ENCODE peak calls at places on chromosomes 13 and 19, in four cellular contexts. One of them, this sample, is unnamed.

GRCh38 chr13:66888698-66889097 is 341.4 kb downstream of the PCDH9 start:
- DNase-seq in upper lobe of left lung: no peak
- DNase-seq in spleen: no peak
- DNase-seq in adrenal gland: no peak
- DNase-seq in this sample: no peak

GRCh38 chr19:590396-590745 is 690 bp downstream of the HCN2 start:
- DNase-seq in spleen: no peak
- DNase-seq in upper lobe of left lung: no peak
- DNase-seq in adrenal gland: no peak
- DNase-seq in this sample: no peak

GRCh38 chr19:35596366-35596999 is 10.5 kb downstream of the PMIS2 start:
- DNase-seq in spleen: no peak
- DNase-seq in upper lobe of left lung: no peak
- DNase-seq in adrenal gland: no peak
- DNase-seq in this sample: no peak

GRCh38 chr19:50181121-50181520 is 18.0 kb upstream of the IZUMO2 start:
- DNase-seq in adrenal gland: no peak
- DNase-seq in upper lobe of left lung: no peak
- DNase-seq in spleen: no peak
- DNase-seq in this sample: no peak

GRCh38 chr13:53783466-53783865 is 754.9 kb downstream of the OLFM4 start:
- DNase-seq in spleen: peak
- DNase-seq in upper lobe of left lung: no peak
- DNase-seq in adrenal gland: no peak
- DNase-seq in this sample: no peak

GRCh38 chr13:111533900-111534645 is 213.6 kb downstream of the TEX29 start:
- DNase-seq in adrenal gland: no peak
- DNase-seq in upper lobe of left lung: no peak
- DNase-seq in spleen: no peak
- DNase-seq in this sample: no peak

GRCh38 chr13:108214511-108215383 is 589 bp downstream of the LIG4 start:
- DNase-seq in spleen: peak
- DNase-seq in adrenal gland: no peak
- DNase-seq in upper lobe of left lung: peak
- DNase-seq in this sample: peak

GRCh38 chr13:43472344-43472743 is 314.4 kb downstream of the ENOX1 start:
- DNase-seq in spleen: no peak
- DNase-seq in adrenal gland: no peak
- DNase-seq in upper lobe of left lung: no peak
- DNase-seq in this sample: no peak

GRCh38 chr19:2095338-2095938 is 688 bp downstream of the MOB3A start:
- DNase-seq in upper lobe of left lung: no peak
- DNase-seq in adrenal gland: no peak
- DNase-seq in spleen: peak
- DNase-seq in this sample: peak

GRCh38 chr19:41187884-41188279 is 5.1 kb upstream of the CYP2S1 start:
- DNase-seq in adrenal gland: no peak
- DNase-seq in upper lobe of left lung: no peak
- DNase-seq in spleen: no peak
- DNase-seq in this sample: no peak

GRCh38 chr13:99605417-99606321 is 104.4 kb downstream of the TM9SF2 start:
- DNase-seq in upper lobe of left lung: peak
- DNase-seq in spleen: peak
- DNase-seq in adrenal gland: peak
- DNase-seq in this sample: no peak

GRCh38 chr13:87259479-87260083 is 411.6 kb upstream of the SLITRK5 start:
- DNase-seq in adrenal gland: no peak
- DNase-seq in upper lobe of left lung: no peak
- DNase-seq in spleen: no peak
- DNase-seq in this sample: no peak

GRCh38 chr13:89763011-89763410 is 1584.5 kb upstream of the MIR17HG start:
- DNase-seq in upper lobe of left lung: no peak
- DNase-seq in spleen: no peak
- DNase-seq in adrenal gland: no peak
- DNase-seq in this sample: no peak

GRCh38 chr13:48411281-48412099 is 1.4 kb downstream of the LPAR6 start:
- DNase-seq in upper lobe of left lung: no peak
- DNase-seq in spleen: no peak
- DNase-seq in adrenal gland: no peak
- DNase-seq in this sample: no peak

GRCh38 chr13:79267560-79267959 is 138.5 kb downstream of the RBM26 start:
- DNase-seq in adrenal gland: no peak
- DNase-seq in spleen: no peak
- DNase-seq in upper lobe of left lung: no peak
- DNase-seq in this sample: no peak

GRCh38 chr13:112837371-112838037 is 131.5 kb upstream of the MCF2L start:
- DNase-seq in spleen: no peak
- DNase-seq in adrenal gland: no peak
- DNase-seq in upper lobe of left lung: no peak
- DNase-seq in this sample: peak

GRCh38 chr13:109381546-109382180 is 404.7 kb downstream of the IRS2 start:
- DNase-seq in upper lobe of left lung: no peak
- DNase-seq in spleen: no peak
- DNase-seq in adrenal gland: no peak
- DNase-seq in this sample: no peak

GRCh38 chr13:109105899-109106298 is 476.5 kb downstream of the MYO16 start:
- DNase-seq in upper lobe of left lung: no peak
- DNase-seq in adrenal gland: no peak
- DNase-seq in spleen: no peak
- DNase-seq in this sample: no peak

GRCh38 chr13:22000191-22000590 is 329.3 kb downstream of the FGF9 start:
- DNase-seq in upper lobe of left lung: no peak
- DNase-seq in spleen: no peak
- DNase-seq in adrenal gland: no peak
- DNase-seq in this sample: no peak

GRCh38 chr13:66312312-66313087 is 917.6 kb downstream of the PCDH9 start:
- DNase-seq in spleen: no peak
- DNase-seq in adrenal gland: no peak
- DNase-seq in upper lobe of left lung: no peak
- DNase-seq in this sample: no peak

GRCh38 chr13:32225494-32225931 is 89.7 kb downstream of the ZAR1L start:
- DNase-seq in adrenal gland: no peak
- DNase-seq in spleen: no peak
- DNase-seq in upper lobe of left lung: no peak
- DNase-seq in this sample: no peak

GRCh38 chr13:98332691-98333090 is 155.6 kb upstream of the RNF113B start:
- DNase-seq in spleen: no peak
- DNase-seq in adrenal gland: no peak
- DNase-seq in upper lobe of left lung: no peak
- DNase-seq in this sample: no peak

GRCh38 chr19:6092329-6093286 is 17.7 kb downstream of the RFX2 start:
- DNase-seq in upper lobe of left lung: peak
- DNase-seq in spleen: no peak
- DNase-seq in adrenal gland: peak
- DNase-seq in this sample: peak

GRCh38 chr13:26449063-26449848 is 108.2 kb upstream of the WASF3 start:
- DNase-seq in spleen: no peak
- DNase-seq in upper lobe of left lung: no peak
- DNase-seq in adrenal gland: no peak
- DNase-seq in this sample: no peak

GRCh38 chr13:51246411-51247298 is 24.5 kb downstream of the FAM124A start:
- DNase-seq in upper lobe of left lung: no peak
- DNase-seq in adrenal gland: no peak
- DNase-seq in spleen: no peak
- DNase-seq in this sample: peak

GRCh38 chr13:66657165-66657895 is 572.8 kb downstream of the PCDH9 start:
- DNase-seq in spleen: no peak
- DNase-seq in adrenal gland: peak
- DNase-seq in upper lobe of left lung: no peak
- DNase-seq in this sample: peak

GRCh38 chr19:11142528-11143171 is 12.9 kb downstream of the SPC24 start:
- DNase-seq in adrenal gland: peak
- DNase-seq in spleen: peak
- DNase-seq in upper lobe of left lung: peak
- DNase-seq in this sample: peak

GRCh38 chr13:104004572-104004971 is 938.4 kb upstream of the SLC10A2 start:
- DNase-seq in upper lobe of left lung: no peak
- DNase-seq in adrenal gland: no peak
- DNase-seq in spleen: no peak
- DNase-seq in this sample: no peak

GRCh38 chr19:4911314-4911713 is 2.0 kb downstream of the UHRF1 start:
- DNase-seq in adrenal gland: no peak
- DNase-seq in spleen: no peak
- DNase-seq in upper lobe of left lung: no peak
- DNase-seq in this sample: no peak

GRCh38 chr13:23319915-23320224 is 113.6 kb downstream of the SACS start:
- DNase-seq in adrenal gland: no peak
- DNase-seq in spleen: no peak
- DNase-seq in upper lobe of left lung: no peak
- DNase-seq in this sample: no peak

GRCh38 chr13:40269086-40269485 is 397.4 kb downstream of the FOXO1 start:
- DNase-seq in adrenal gland: no peak
- DNase-seq in spleen: no peak
- DNase-seq in upper lobe of left lung: no peak
- DNase-seq in this sample: no peak

GRCh38 chr19:38975214-38975860 is at the start of gene FBXO17:
- DNase-seq in adrenal gland: peak
- DNase-seq in upper lobe of left lung: peak
- DNase-seq in spleen: no peak
- DNase-seq in this sample: peak

GRCh38 chr13:94656766-94657165 is 55.1 kb downstream of the GPR180 start:
- DNase-seq in spleen: no peak
- DNase-seq in upper lobe of left lung: no peak
- DNase-seq in adrenal gland: no peak
- DNase-seq in this sample: no peak

DNA sequence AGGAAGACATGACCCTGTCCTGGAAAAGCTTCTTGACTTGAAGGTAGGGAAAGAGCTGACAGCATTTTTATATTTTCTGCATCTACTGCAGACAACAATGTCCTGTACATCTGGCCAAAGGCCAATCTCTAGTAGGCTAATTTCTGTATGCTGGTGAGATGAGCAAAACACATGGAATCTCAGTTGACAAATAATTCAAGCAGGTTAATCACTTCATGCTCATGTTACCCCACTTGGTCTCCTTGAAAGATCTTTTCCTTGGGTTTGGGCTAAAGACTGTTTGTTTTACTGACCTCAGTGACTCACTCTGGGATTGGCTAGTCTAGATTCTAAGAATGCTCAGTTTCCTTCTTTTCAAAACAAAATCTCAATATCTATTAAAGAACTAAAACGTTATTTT is 298.8 kb downstream of the LMO7 start:
- DNase-seq in upper lobe of left lung: no peak
- DNase-seq in spleen: no peak
- DNase-seq in adrenal gland: no peak
- DNase-seq in this sample: no peak
- H3K4me3 ChIP-seq in upper lobe of left lung: no peak
- H3K4me3 ChIP-seq in spleen: no peak
- H3K4me3 ChIP-seq in adrenal gland: no peak
- H3K4me3 ChIP-seq in this sample: no peak

GRCh38 chr19:45592366-45592765 is 7.8 kb upstream of the OPA3 start:
- DNase-seq in adrenal gland: no peak
- DNase-seq in spleen: no peak
- DNase-seq in upper lobe of left lung: no peak
- DNase-seq in this sample: no peak

GRCh38 chr19:45591004-45591637 is 6.5 kb upstream of the OPA3 start:
- DNase-seq in spleen: peak
- DNase-seq in adrenal gland: peak
- DNase-seq in upper lobe of left lung: peak
- DNase-seq in this sample: no peak

GRCh38 chr19:45591638-45592005 is 7.0 kb upstream of the OPA3 start:
- DNase-seq in upper lobe of left lung: no peak
- DNase-seq in spleen: no peak
- DNase-seq in adrenal gland: no peak
- DNase-seq in this sample: no peak

GRCh38 chr19:45589768-45590167 is 5.2 kb upstream of the OPA3 start:
- DNase-seq in spleen: no peak
- DNase-seq in upper lobe of left lung: no peak
- DNase-seq in adrenal gland: no peak
- DNase-seq in this sample: no peak

GRCh38 chr19:45590300-45591003 is 5.8 kb upstream of the OPA3 start:
- DNase-seq in upper lobe of left lung: no peak
- DNase-seq in spleen: no peak
- DNase-seq in adrenal gland: no peak
- DNase-seq in this sample: no peak
- TF ChIP-seq POLR2A in upper lobe of left lung: no peak
- TF ChIP-seq POLR2A in spleen: no peak
- TF ChIP-seq POLR2A in adrenal gland: no peak
- TF ChIP-seq POLR2A in this sample: no peak

DNA sequence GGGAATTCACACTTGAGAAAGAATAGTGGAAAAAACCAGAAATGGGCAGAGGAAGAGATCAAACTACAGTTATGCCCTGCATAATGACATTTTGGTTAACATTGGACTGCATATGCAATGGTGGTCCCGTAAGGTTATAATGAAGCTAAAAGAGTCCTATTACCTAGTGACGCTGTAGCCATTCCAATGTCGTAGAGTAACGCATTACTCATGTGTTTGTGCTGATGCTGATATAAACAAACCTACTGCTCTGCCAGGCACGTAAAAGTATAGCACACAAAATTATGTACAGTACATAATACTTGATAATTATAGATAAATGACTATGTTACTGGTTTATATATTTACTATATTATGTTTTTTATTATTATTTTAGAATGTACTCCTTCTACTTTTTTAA is 121.1 kb downstream of the KLF5 start:
- DNase-seq in upper lobe of left lung: no peak
- DNase-seq in adrenal gland: no peak
- DNase-seq in spleen: no peak
- DNase-seq in this sample: no peak
- H3K4me3 ChIP-seq in upper lobe of left lung: no peak
- H3K4me3 ChIP-seq in adrenal gland: no peak
- H3K4me3 ChIP-seq in spleen: no peak
- H3K4me3 ChIP-seq in this sample: no peak

DNA sequence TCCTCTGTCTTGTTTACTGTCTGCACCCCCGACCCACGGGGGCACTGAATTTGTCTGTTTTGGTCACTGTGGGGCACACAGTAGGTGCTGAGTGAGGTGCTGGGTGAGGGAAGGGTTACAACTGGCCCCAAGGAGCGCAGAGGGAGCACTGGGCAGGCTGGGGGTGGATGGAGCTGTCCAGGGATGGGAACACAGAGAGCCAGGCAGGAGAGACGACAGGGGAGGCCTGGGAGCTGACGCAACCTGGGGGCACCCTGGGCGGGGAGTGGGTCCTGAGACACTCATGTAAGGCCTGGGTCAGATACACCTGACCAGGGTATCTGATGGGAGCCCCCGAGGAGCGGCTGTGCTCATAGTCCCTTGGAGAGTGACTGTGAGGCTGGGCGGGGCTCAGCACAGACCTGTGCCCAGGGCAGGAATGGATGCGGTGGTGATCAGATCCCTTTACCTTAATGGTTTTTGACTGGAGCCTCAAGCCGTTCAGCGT is 24.8 kb downstream of the ELAVL1 start:
- DNase-seq in adrenal gland: no peak
- DNase-seq in spleen: peak
- DNase-seq in upper lobe of left lung: no peak
- DNase-seq in this sample: no peak
- TF ChIP-seq POLR2A in adrenal gland: no peak
- TF ChIP-seq POLR2A in spleen: no peak
- TF ChIP-seq POLR2A in upper lobe of left lung: no peak
- TF ChIP-seq POLR2A in this sample: no peak